ENCODE peak calls at places on chromosomes 7 and 10, in four cellular contexts. One of them, this sample, is unnamed.

GRCh38 chr7:147513451-147513850 is 1077.1 kb upstream of the C7orf33 start:
- DNase-seq in IMR-90: no peak
- DNase-seq in mesendoderm: no peak
- DNase-seq in mesenchymal stem cell: no peak
- DNase-seq in this sample: no peak

GRCh38 chr7:13910805-13911551 is 78.5 kb downstream of the ETV1 start:
- DNase-seq in mesendoderm: no peak
- DNase-seq in mesenchymal stem cell: no peak
- DNase-seq in IMR-90: no peak
- DNase-seq in this sample: no peak

GRCh38 chr10:119849031-119849789 is 23.4 kb downstream of the MCMBP start:
- DNase-seq in mesenchymal stem cell: peak
- DNase-seq in mesendoderm: peak
- DNase-seq in IMR-90: peak
- DNase-seq in this sample: no peak

GRCh38 chr10:105969884-105970377 is 1194.6 kb downstream of the SORCS1 start:
- DNase-seq in IMR-90: no peak
- DNase-seq in mesenchymal stem cell: no peak
- DNase-seq in mesendoderm: no peak
- DNase-seq in this sample: no peak

GRCh38 chr7:158723266-158723665 is 18.7 kb upstream of the NCAPG2 start:
- DNase-seq in mesendoderm: no peak
- DNase-seq in IMR-90: no peak
- DNase-seq in mesenchymal stem cell: no peak
- DNase-seq in this sample: no peak

GRCh38 chr10:121681982-121682687 is 83.9 kb upstream of the FGFR2 start:
- DNase-seq in mesenchymal stem cell: no peak
- DNase-seq in IMR-90: no peak
- DNase-seq in mesendoderm: no peak
- DNase-seq in this sample: no peak

GRCh38 chr7:37357277-37357996 is 91.2 kb downstream of the ELMO1 start:
- DNase-seq in mesenchymal stem cell: no peak
- DNase-seq in IMR-90: no peak
- DNase-seq in mesendoderm: peak
- DNase-seq in this sample: no peak

GRCh38 chr10:89609730-89610393 is 35.2 kb downstream of the PANK1 start:
- DNase-seq in mesendoderm: peak
- DNase-seq in IMR-90: no peak
- DNase-seq in mesenchymal stem cell: no peak
- DNase-seq in this sample: no peak

GRCh38 chr10:87817291-87817872 is 644 bp downstream of the ATAD1 start:
- DNase-seq in mesenchymal stem cell: peak
- DNase-seq in mesendoderm: no peak
- DNase-seq in IMR-90: peak
- DNase-seq in this sample: no peak

GRCh38 chr10:71268247-71268691 is 50.8 kb upstream of the SLC29A3 start:
- DNase-seq in mesenchymal stem cell: peak
- DNase-seq in mesendoderm: peak
- DNase-seq in IMR-90: peak
- DNase-seq in this sample: no peak

GRCh38 chr10:20877986-20878979 is 18.8 kb downstream of the NEBL start:
- DNase-seq in mesendoderm: no peak
- DNase-seq in IMR-90: no peak
- DNase-seq in mesenchymal stem cell: peak
- DNase-seq in this sample: no peak

GRCh38 chr10:127527891-127528290 is 21.2 kb upstream of the NPS start:
- DNase-seq in mesenchymal stem cell: no peak
- DNase-seq in mesendoderm: peak
- DNase-seq in IMR-90: no peak
- DNase-seq in this sample: no peak

GRCh38 chr7:129433823-129434171 is 435 bp upstream of the STRIP2 start:
- DNase-seq in IMR-90: no peak
- DNase-seq in mesendoderm: peak
- DNase-seq in mesenchymal stem cell: no peak
- DNase-seq in this sample: no peak

GRCh38 chr7:12582362-12582761 is 11.8 kb downstream of the SCIN start:
- DNase-seq in mesenchymal stem cell: no peak
- DNase-seq in IMR-90: no peak
- DNase-seq in mesendoderm: no peak
- DNase-seq in this sample: no peak

GRCh38 chr7:36969376-36969775 is 245.1 kb upstream of the AOAH start:
- DNase-seq in IMR-90: no peak
- DNase-seq in mesenchymal stem cell: no peak
- DNase-seq in mesendoderm: no peak
- DNase-seq in this sample: no peak

GRCh38 chr7:103073989-103074518 is 542 bp downstream of the FBXL13 start:
- DNase-seq in IMR-90: no peak
- DNase-seq in mesenchymal stem cell: no peak
- DNase-seq in mesendoderm: peak
- DNase-seq in this sample: no peak

GRCh38 chr7:75621124-75621523 is 117.6 kb downstream of the HIP1 start:
- DNase-seq in mesendoderm: no peak
- DNase-seq in mesenchymal stem cell: no peak
- DNase-seq in IMR-90: no peak
- DNase-seq in this sample: no peak

GRCh38 chr10:64753516-64753915 is 1232.3 kb downstream of the REEP3 start:
- DNase-seq in mesenchymal stem cell: no peak
- DNase-seq in IMR-90: no peak
- DNase-seq in mesendoderm: no peak
- DNase-seq in this sample: no peak
- H2BK120ac ChIP-seq in mesenchymal stem cell: no peak
- H2BK120ac ChIP-seq in IMR-90: no peak
- H2BK120ac ChIP-seq in mesendoderm: no peak
- H2BK120ac ChIP-seq in this sample: no peak

GRCh38 chr10:31948021-31948420 is 19.4 kb upstream of the ARHGAP12 start:
- DNase-seq in mesendoderm: no peak
- DNase-seq in IMR-90: no peak
- DNase-seq in mesenchymal stem cell: no peak
- DNase-seq in this sample: no peak
- H3K4me3 ChIP-seq in mesendoderm: no peak
- H3K4me3 ChIP-seq in IMR-90: no peak
- H3K4me3 ChIP-seq in mesenchymal stem cell: peak
- H3K4me3 ChIP-seq in this sample: no peak

GRCh38 chr10:133277277-133277992 is 767 bp upstream of the ADAM8 start:
- DNase-seq in IMR-90: no peak
- DNase-seq in mesendoderm: no peak
- DNase-seq in mesenchymal stem cell: no peak
- DNase-seq in this sample: no peak
- H2BK120ac ChIP-seq in IMR-90: no peak
- H2BK120ac ChIP-seq in mesendoderm: no peak
- H2BK120ac ChIP-seq in mesenchymal stem cell: no peak
- H2BK120ac ChIP-seq in this sample: no peak

GRCh38 chr10:43394868-43395267 is 14.1 kb downstream of the HNRNPF start:
- DNase-seq in mesenchymal stem cell: no peak
- DNase-seq in IMR-90: no peak
- DNase-seq in mesendoderm: no peak
- DNase-seq in this sample: no peak
- H3K4me3 ChIP-seq in mesenchymal stem cell: peak
- H3K4me3 ChIP-seq in IMR-90: no peak
- H3K4me3 ChIP-seq in mesendoderm: no peak
- H3K4me3 ChIP-seq in this sample: no peak

GRCh38 chr7:5557920-5558401 is 134.3 kb upstream of the TNRC18 start:
- DNase-seq in mesendoderm: no peak
- DNase-seq in mesenchymal stem cell: peak
- DNase-seq in IMR-90: peak
- DNase-seq in this sample: no peak
- H2BK120ac ChIP-seq in mesendoderm: no peak
- H2BK120ac ChIP-seq in mesenchymal stem cell: peak
- H2BK120ac ChIP-seq in IMR-90: peak
- H2BK120ac ChIP-seq in this sample: peak

DNA sequence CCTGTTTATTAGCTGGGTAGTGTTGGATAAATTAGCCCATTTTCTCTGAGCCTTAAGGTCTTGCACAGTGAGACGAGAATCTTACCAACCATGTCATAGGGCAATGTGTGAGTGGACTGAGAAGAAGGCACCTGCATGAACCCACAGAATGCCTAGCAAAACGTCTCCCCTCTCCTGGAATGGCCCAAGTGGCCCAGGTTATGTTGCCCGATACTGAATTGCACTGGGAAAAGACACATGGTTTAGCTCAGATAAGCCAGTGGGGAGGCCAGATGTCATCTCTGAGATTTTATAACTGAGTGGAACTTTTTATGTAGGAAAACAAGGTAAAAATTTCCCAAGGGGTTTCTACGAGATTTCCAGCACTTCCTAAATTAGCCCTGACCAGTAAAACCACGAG is 104.7 kb upstream of the IKZF1 start:
- DNase-seq in IMR-90: no peak
- DNase-seq in mesenchymal stem cell: no peak
- DNase-seq in mesendoderm: no peak
- DNase-seq in this sample: no peak
- H3K4me3 ChIP-seq in IMR-90: no peak
- H3K4me3 ChIP-seq in mesenchymal stem cell: no peak
- H3K4me3 ChIP-seq in mesendoderm: no peak
- H3K4me3 ChIP-seq in this sample: no peak

GRCh38 chr7:150814328-150815001 is 13.9 kb downstream of the TMEM176A start:
- DNase-seq in IMR-90: no peak
- DNase-seq in mesenchymal stem cell: no peak
- DNase-seq in mesendoderm: no peak
- DNase-seq in this sample: no peak
- H2BK120ac ChIP-seq in IMR-90: no peak
- H2BK120ac ChIP-seq in mesenchymal stem cell: no peak
- H2BK120ac ChIP-seq in mesendoderm: no peak
- H2BK120ac ChIP-seq in this sample: no peak